ENCODE peak calls at places on chromosome 11, in ten cellular contexts. W, G, E, I, U, Y, L, T, H and C are unnamed samples.
A peak's percentile ranks its signal among the peaks of the same experiment; 100 is the strongest.

GRCh38 chr11:26841818-26842457 is 120.1 kb upstream of the SLC5A12 start:
- DNase-seq in G (no peak), H (peak; percentile 86), Y (no peak), W (peak; percentile 75), I (no peak), L (no peak), T (peak; percentile 60), U (no peak), E (no peak), C (no peak)

GRCh38 chr11:14443642-14444041 is 56.0 kb downstream of the COPB1 start:
- DNase-seq in T (peak; percentile 57), Y (no peak), G (peak; percentile 63), U (no peak), E (no peak), L (no peak), H (peak; percentile 66), W (peak; percentile 30), I (peak; percentile 46), C (no peak)

GRCh38 chr11:74806267-74806666 is 57.6 kb downstream of the RNF169 start:
- DNase-seq in T (no peak), H (no peak), Y (no peak), U (no peak), G (no peak), W (no peak), L (no peak), E (no peak), I (no peak), C (no peak)

GRCh38 chr11:134579709-134580634 is 167.9 kb upstream of the B3GAT1 start:
- DNase-seq in U (no peak), T (no peak), E (no peak), W (no peak), Y (no peak), L (no peak), G (no peak), I (no peak), H (no peak), C (no peak)

GRCh38 chr11:74009675-74010305 is 905 bp upstream of the UCP3 start:
- DNase-seq in T (no peak), W (no peak), G (no peak), I (no peak), U (no peak), Y (no peak), E (no peak), L (no peak), H (no peak), C (no peak)

GRCh38 chr11:125890447-125891100 is 3.1 kb downstream of the HYLS1 start:
- DNase-seq in Y (no peak), L (no peak), H (peak; percentile 28), U (no peak), E (no peak), I (no peak), T (peak; percentile 15), W (no peak), G (no peak), C (no peak)

GRCh38 chr11:9180784-9181183 is 84.4 kb downstream of the DENND5A start:
- DNase-seq in U (no peak), H (no peak), W (peak; percentile 51), I (no peak), G (no peak), Y (no peak), E (no peak), L (no peak), T (peak; percentile 72), C (no peak)

GRCh38 chr11:131190446-131190845 is 180.0 kb upstream of the NTM start:
- DNase-seq in G (no peak), E (no peak), L (no peak), Y (no peak), H (no peak), I (no peak), U (peak; percentile 16), W (no peak), T (no peak), C (no peak)